ENCODE peak calls at places on chromosomes 3 and 15, in five cellular contexts. One of them, this sample, is unnamed.

GRCh38 chr3:107545680-107546120 is 22.9 kb downstream of the BBX start:
- DNase-seq in HepG2: no peak
- DNase-seq in SK-N-SH: no peak
- DNase-seq in transverse colon: no peak
- DNase-seq in sigmoid colon: no peak
- DNase-seq in this sample: no peak

GRCh38 chr15:66907826-66908502 is 157.4 kb upstream of the SMAD3 start:
- DNase-seq in HepG2: peak
- DNase-seq in SK-N-SH: no peak
- DNase-seq in transverse colon: peak
- DNase-seq in sigmoid colon: peak
- DNase-seq in this sample: peak

GRCh38 chr3:31066999-31067398 is 172.5 kb upstream of the GADL1 start:
- DNase-seq in HepG2: no peak
- DNase-seq in SK-N-SH: peak
- DNase-seq in transverse colon: no peak
- DNase-seq in sigmoid colon: no peak
- DNase-seq in this sample: no peak

GRCh38 chr3:60707452-60708020 is 543.7 kb downstream of the FHIT start:
- DNase-seq in HepG2: no peak
- DNase-seq in SK-N-SH: no peak
- DNase-seq in transverse colon: no peak
- DNase-seq in sigmoid colon: no peak
- DNase-seq in this sample: no peak

GRCh38 chr15:26516102-26516980 is 256.5 kb downstream of the GABRB3 start:
- DNase-seq in HepG2: no peak
- DNase-seq in SK-N-SH: no peak
- DNase-seq in transverse colon: no peak
- DNase-seq in sigmoid colon: no peak
- DNase-seq in this sample: no peak

GRCh38 chr3:186532641-186533072 is 11.5 kb downstream of the CRYGS start:
- DNase-seq in HepG2: no peak
- DNase-seq in SK-N-SH: peak
- DNase-seq in transverse colon: no peak
- DNase-seq in sigmoid colon: no peak
- DNase-seq in this sample: no peak

GRCh38 chr3:76436895-76437294 is 603.0 kb upstream of the ROBO2 start:
- DNase-seq in HepG2: no peak
- DNase-seq in SK-N-SH: no peak
- DNase-seq in transverse colon: no peak
- DNase-seq in sigmoid colon: no peak
- DNase-seq in this sample: no peak

GRCh38 chr3:41060106-41060505 is 139.2 kb upstream of the CTNNB1 start:
- DNase-seq in HepG2: no peak
- DNase-seq in SK-N-SH: no peak
- DNase-seq in transverse colon: no peak
- DNase-seq in sigmoid colon: no peak
- DNase-seq in this sample: no peak

GRCh38 chr3:37521403-37521802 is 340.3 kb upstream of the CTDSPL start:
- DNase-seq in HepG2: no peak
- DNase-seq in SK-N-SH: peak
- DNase-seq in transverse colon: no peak
- DNase-seq in sigmoid colon: no peak
- DNase-seq in this sample: no peak

GRCh38 chr3:9340450-9341009 is 22.3 kb upstream of the THUMPD3 start:
- DNase-seq in HepG2: peak
- DNase-seq in SK-N-SH: no peak
- DNase-seq in transverse colon: no peak
- DNase-seq in sigmoid colon: no peak
- DNase-seq in this sample: no peak

GRCh38 chr15:55914446-55914845 is 79.0 kb downstream of the NEDD4 start:
- DNase-seq in HepG2: no peak
- DNase-seq in SK-N-SH: no peak
- DNase-seq in transverse colon: no peak
- DNase-seq in sigmoid colon: no peak
- DNase-seq in this sample: no peak

GRCh38 chr3:161567962-161568361 is 71.4 kb downstream of the OTOL1 start:
- DNase-seq in HepG2: no peak
- DNase-seq in SK-N-SH: no peak
- DNase-seq in transverse colon: no peak
- DNase-seq in sigmoid colon: no peak
- DNase-seq in this sample: no peak

GRCh38 chr3:13092621-13093339 is 19.6 kb upstream of the IQSEC1 start:
- DNase-seq in HepG2: no peak
- DNase-seq in SK-N-SH: no peak
- DNase-seq in transverse colon: no peak
- DNase-seq in sigmoid colon: peak
- DNase-seq in this sample: no peak

GRCh38 chr15:68683551-68683950 is 104.8 kb downstream of the CORO2B start:
- DNase-seq in HepG2: no peak
- DNase-seq in SK-N-SH: no peak
- DNase-seq in transverse colon: no peak
- DNase-seq in sigmoid colon: peak
- DNase-seq in this sample: peak

GRCh38 chr15:23387791-23388190 is 33.2 kb downstream of the GOLGA8S start:
- DNase-seq in HepG2: no peak
- DNase-seq in SK-N-SH: no peak
- DNase-seq in transverse colon: no peak
- DNase-seq in sigmoid colon: no peak
- DNase-seq in this sample: no peak

GRCh38 chr15:62612183-62612733 is 430.3 kb upstream of the TPM1 start:
- DNase-seq in HepG2: no peak
- DNase-seq in SK-N-SH: peak
- DNase-seq in transverse colon: no peak
- DNase-seq in sigmoid colon: no peak
- DNase-seq in this sample: no peak

GRCh38 chr15:48582472-48583235 is 62.9 kb downstream of the FBN1 start:
- DNase-seq in HepG2: no peak
- DNase-seq in SK-N-SH: no peak
- DNase-seq in transverse colon: no peak
- DNase-seq in sigmoid colon: no peak
- DNase-seq in this sample: no peak

GRCh38 chr3:72903004-72903403 is 15.2 kb downstream of the GXYLT2 start:
- DNase-seq in HepG2: peak
- DNase-seq in SK-N-SH: no peak
- DNase-seq in transverse colon: no peak
- DNase-seq in sigmoid colon: no peak
- DNase-seq in this sample: no peak

GRCh38 chr3:182921665-182922355 is 58.5 kb downstream of the DCUN1D1 start:
- DNase-seq in HepG2: no peak
- DNase-seq in SK-N-SH: no peak
- DNase-seq in transverse colon: no peak
- DNase-seq in sigmoid colon: no peak
- DNase-seq in this sample: no peak

GRCh38 chr15:77869021-77869895 is 208.3 kb downstream of the TBC1D2B start:
- DNase-seq in HepG2: no peak
- DNase-seq in SK-N-SH: no peak
- DNase-seq in transverse colon: no peak
- DNase-seq in sigmoid colon: peak
- DNase-seq in this sample: peak

GRCh38 chr3:20078194-20078709 is 38.0 kb downstream of the KAT2B start:
- DNase-seq in HepG2: no peak
- DNase-seq in SK-N-SH: no peak
- DNase-seq in transverse colon: no peak
- DNase-seq in sigmoid colon: no peak
- DNase-seq in this sample: no peak

GRCh38 chr3:17399586-17399985 is 342.8 kb downstream of the TBC1D5 start:
- DNase-seq in HepG2: no peak
- DNase-seq in SK-N-SH: no peak
- DNase-seq in transverse colon: no peak
- DNase-seq in sigmoid colon: no peak
- DNase-seq in this sample: no peak

GRCh38 chr3:10341901-10342398 is 21.0 kb upstream of the SEC13 start:
- DNase-seq in HepG2: no peak
- DNase-seq in SK-N-SH: peak
- DNase-seq in transverse colon: no peak
- DNase-seq in sigmoid colon: no peak
- DNase-seq in this sample: peak

DNA sequence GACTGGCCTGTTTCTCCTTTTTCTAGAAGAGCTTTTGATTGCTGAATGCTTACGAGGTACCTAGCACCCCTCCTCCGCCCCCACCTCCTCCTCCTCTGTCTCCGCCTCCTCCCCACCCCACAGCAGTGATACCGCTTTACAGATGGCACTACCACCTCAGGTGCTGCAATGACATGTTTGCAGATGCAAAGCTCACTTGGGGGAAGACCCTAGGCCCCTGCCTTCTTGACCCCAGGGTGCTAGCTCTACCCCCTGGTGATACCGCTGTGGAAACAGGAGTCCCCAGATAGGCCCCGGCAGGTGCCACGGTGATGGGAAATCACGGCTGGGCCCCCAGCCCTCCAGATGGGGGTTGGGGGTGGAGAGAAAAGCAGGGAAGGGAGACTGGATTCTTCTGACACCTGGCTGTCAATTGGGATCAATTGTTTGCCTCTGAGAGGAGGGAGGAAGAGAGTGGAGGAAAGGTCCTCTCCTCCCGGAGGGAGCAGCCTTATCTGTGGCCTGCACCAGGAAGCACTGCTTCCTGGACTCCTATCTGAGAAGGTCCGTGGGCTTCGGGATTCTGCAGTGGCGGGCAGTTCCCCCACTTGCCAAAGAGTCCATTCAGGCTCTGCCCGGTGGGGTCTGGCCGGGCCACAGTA is 37.6 kb downstream of the DNASE1L3 start:
- DNase-seq in HepG2: peak
- DNase-seq in SK-N-SH: no peak
- DNase-seq in transverse colon: no peak
- DNase-seq in sigmoid colon: no peak
- DNase-seq in this sample: no peak
- TF ChIP-seq POLR2AphosphoS5 in HepG2: no peak
- TF ChIP-seq POLR2AphosphoS5 in SK-N-SH: no peak
- TF ChIP-seq POLR2AphosphoS5 in transverse colon: no peak
- TF ChIP-seq POLR2AphosphoS5 in sigmoid colon: no peak
- TF ChIP-seq POLR2AphosphoS5 in this sample: no peak

DNA sequence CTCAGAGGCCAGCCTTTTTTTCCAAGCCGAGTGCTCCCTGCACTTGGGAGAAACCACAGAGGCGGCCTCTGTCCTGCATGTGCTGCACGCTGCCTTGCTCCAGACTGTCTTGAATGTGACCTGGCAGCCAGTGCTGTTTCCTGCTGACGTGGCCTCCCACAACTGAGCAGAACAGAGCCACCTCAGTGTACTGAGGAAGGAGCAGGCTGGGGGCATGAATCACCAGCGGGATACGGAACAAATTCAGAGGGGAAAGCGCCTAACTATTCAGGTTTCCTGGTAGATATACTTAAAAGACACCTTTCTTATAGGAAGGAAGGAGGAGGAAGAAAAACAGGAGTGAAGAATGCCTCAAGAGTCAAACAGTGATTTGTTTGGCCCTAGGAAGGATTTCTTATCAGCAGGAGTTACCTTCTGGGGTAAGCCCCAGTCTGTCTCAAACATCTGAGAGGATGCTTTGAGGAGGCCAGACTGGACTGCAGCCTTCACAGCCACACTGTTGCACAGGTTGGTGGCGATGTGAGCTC is 114.0 kb downstream of the FNDC3B start:
- DNase-seq in HepG2: no peak
- DNase-seq in SK-N-SH: no peak
- DNase-seq in transverse colon: peak
- DNase-seq in sigmoid colon: peak
- DNase-seq in this sample: peak
- TF ChIP-seq POLR2AphosphoS5 in HepG2: no peak
- TF ChIP-seq POLR2AphosphoS5 in SK-N-SH: peak
- TF ChIP-seq POLR2AphosphoS5 in transverse colon: peak
- TF ChIP-seq POLR2AphosphoS5 in sigmoid colon: peak
- TF ChIP-seq POLR2AphosphoS5 in this sample: peak

DNA sequence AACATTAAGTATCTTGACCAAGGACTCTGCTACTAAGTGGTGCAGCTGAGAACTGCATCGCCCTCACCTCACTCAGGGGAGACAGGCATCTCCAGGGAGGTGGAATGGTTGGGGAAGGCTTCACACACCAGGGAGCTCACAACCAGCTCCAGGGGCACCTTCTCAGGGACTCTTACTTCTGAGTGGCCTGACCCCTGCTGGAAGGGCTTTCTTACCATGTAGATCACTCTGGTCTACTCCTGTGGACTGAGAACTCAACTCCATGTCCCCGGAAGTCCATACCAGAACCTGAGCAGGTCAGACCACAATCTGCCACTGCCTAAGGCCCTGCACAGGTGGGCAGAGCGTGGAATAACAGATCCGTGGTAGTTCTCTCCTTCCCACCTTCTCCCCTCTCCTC is 140.5 kb downstream of the TLE3 start:
- DNase-seq in HepG2: no peak
- DNase-seq in SK-N-SH: no peak
- DNase-seq in transverse colon: no peak
- DNase-seq in sigmoid colon: no peak
- DNase-seq in this sample: no peak
- TF ChIP-seq POLR2AphosphoS5 in HepG2: no peak
- TF ChIP-seq POLR2AphosphoS5 in SK-N-SH: no peak
- TF ChIP-seq POLR2AphosphoS5 in transverse colon: no peak
- TF ChIP-seq POLR2AphosphoS5 in sigmoid colon: no peak
- TF ChIP-seq POLR2AphosphoS5 in this sample: no peak

GRCh38 chr3:122576174-122576940 is 1.1 kb upstream of the PARP15 start:
- DNase-seq in HepG2: no peak
- DNase-seq in SK-N-SH: no peak
- DNase-seq in transverse colon: no peak
- DNase-seq in sigmoid colon: no peak
- DNase-seq in this sample: no peak

GRCh38 chr3:122572940-122573412 is 4.5 kb upstream of the PARP15 start:
- DNase-seq in HepG2: peak
- DNase-seq in SK-N-SH: no peak
- DNase-seq in transverse colon: no peak
- DNase-seq in sigmoid colon: no peak
- DNase-seq in this sample: no peak

GRCh38 chr3:122578110-122578740 is 775 bp downstream of the PARP15 start:
- DNase-seq in HepG2: no peak
- DNase-seq in SK-N-SH: no peak
- DNase-seq in transverse colon: no peak
- DNase-seq in sigmoid colon: no peak
- DNase-seq in this sample: no peak

GRCh38 chr3:122581622-122582021 is 4.2 kb downstream of the PARP15 start:
- DNase-seq in HepG2: no peak
- DNase-seq in SK-N-SH: no peak
- DNase-seq in transverse colon: no peak
- DNase-seq in sigmoid colon: no peak
- DNase-seq in this sample: no peak

DNA sequence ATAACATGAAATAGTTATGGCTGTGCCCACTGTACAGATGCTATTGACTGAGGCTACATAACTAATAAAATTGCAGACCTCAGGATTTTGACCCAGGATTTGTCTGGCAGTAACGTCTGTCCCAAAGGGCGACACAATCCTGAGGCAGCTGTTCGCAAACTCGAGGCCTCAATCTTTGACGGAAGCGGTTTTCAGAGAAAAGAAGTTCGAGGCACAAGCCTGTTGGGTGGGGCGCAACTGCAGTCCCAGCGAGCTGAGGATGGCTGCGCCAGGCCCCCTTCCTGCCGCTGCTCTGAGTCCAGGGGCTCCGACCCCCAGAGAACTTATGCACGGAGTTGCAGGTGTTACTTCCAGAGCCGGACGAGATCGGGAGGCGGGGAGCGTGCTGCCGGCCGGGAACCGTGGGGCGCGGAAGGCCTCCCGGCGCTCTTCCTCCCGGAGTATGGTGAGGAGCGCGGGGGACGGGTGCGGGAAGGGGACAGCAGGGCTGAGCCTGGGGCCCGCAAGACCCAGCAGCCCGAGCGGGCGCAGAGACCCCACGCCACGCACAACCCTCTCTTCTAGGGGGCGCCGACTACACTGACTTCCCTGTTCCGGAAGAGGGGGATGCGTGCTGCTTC is at the start of gene PARP15:
- DNase-seq in HepG2: no peak
- DNase-seq in SK-N-SH: peak
- DNase-seq in transverse colon: peak
- DNase-seq in sigmoid colon: no peak
- DNase-seq in this sample: peak
- TF ChIP-seq POLR2AphosphoS5 in HepG2: no peak
- TF ChIP-seq POLR2AphosphoS5 in SK-N-SH: no peak
- TF ChIP-seq POLR2AphosphoS5 in transverse colon: no peak
- TF ChIP-seq POLR2AphosphoS5 in sigmoid colon: no peak
- TF ChIP-seq POLR2AphosphoS5 in this sample: peak